ENCODE peak calls at places on chromosomes 6 and 20, in ten cellular contexts. S, Q, H, W, O, D, J, U, B and X are unnamed samples.

GRCh38 chr6:106751501-106752252 is 122.3 kb downstream of the QRSL1 start:
- DNase-seq in S (peak; percentile 95), Q (no peak), H (no peak), W (no peak), O (peak; percentile 93), D (no peak), J (no peak), U (no peak), B (no peak), X (no peak)

GRCh38 chr20:35840403-35840802 is 68.6 kb downstream of the PHF20 start:
- DNase-seq in S (no peak), Q (no peak), H (no peak), W (no peak), O (no peak), D (no peak), J (no peak), U (no peak), B (no peak), X (no peak)

GRCh38 chr20:58665606-58666005 is 14.5 kb downstream of the STX16 start:
- DNase-seq in S (no peak), Q (no peak), H (no peak), W (no peak), O (peak; percentile 96), D (no peak), J (no peak), U (no peak), B (no peak), X (no peak)

GRCh38 chr6:56528412-56528841 is 114.3 kb downstream of the DST start:
- DNase-seq in S (peak; percentile 87), Q (no peak), H (no peak), W (no peak), O (peak; percentile 90), D (no peak), J (no peak), U (no peak), B (no peak), X (peak; percentile 48)

GRCh38 chr20:31606928-31607639 is 2.0 kb downstream of the ID1 start:
- DNase-seq in S (peak; percentile 59), Q (no peak), H (no peak), W (peak; percentile 66), O (peak; percentile 91), D (peak; percentile 59), J (no peak), U (no peak), B (no peak), X (peak; percentile 60)

GRCh38 chr6:15442467-15442866 is 196.6 kb downstream of the JARID2 start:
- DNase-seq in S (no peak), Q (no peak), H (no peak), W (no peak), O (no peak), D (no peak), J (no peak), U (no peak), B (no peak), X (no peak)

GRCh38 chr20:38112249-38112942 is 52.7 kb downstream of the TGM2 start:
- DNase-seq in S (no peak), Q (no peak), H (no peak), W (no peak), O (no peak), D (no peak), J (no peak), U (no peak), B (no peak), X (no peak)

GRCh38 chr6:25193147-25193864 is 85.9 kb upstream of the CARMIL1 start:
- DNase-seq in S (peak; percentile 95), Q (no peak), H (no peak), W (no peak), O (peak; percentile 83), D (peak; percentile 82), J (no peak), U (no peak), B (no peak), X (peak; percentile 96)

GRCh38 chr20:1664911-1665310 is 7.3 kb upstream of the SIRPG start:
- DNase-seq in S (no peak), Q (peak; percentile 47), H (no peak), W (no peak), O (no peak), D (no peak), J (no peak), U (no peak), B (no peak), X (no peak)

GRCh38 chr20:53399592-53400335 is 193.9 kb downstream of the ZNF217 start:
- DNase-seq in S (no peak), Q (no peak), H (no peak), W (no peak), O (no peak), D (no peak), J (no peak), U (peak; percentile 25), B (no peak), X (no peak)

GRCh38 chr20:52800734-52801627 is 171.2 kb upstream of the TSHZ2 start:
- DNase-seq in S (no peak), Q (no peak), H (no peak), W (no peak), O (no peak), D (no peak), J (no peak), U (no peak), B (no peak), X (no peak)

GRCh38 chr6:46505693-46506512 is 14.7 kb upstream of the RCAN2 start:
- DNase-seq in S (no peak), Q (no peak), H (no peak), W (no peak), O (no peak), D (no peak), J (no peak), U (peak; percentile 42), B (no peak), X (no peak)

GRCh38 chr6:132483779-132484679 is 28.9 kb downstream of the STX7 start:
- DNase-seq in S (peak; percentile 77), Q (peak; percentile 29), H (no peak), W (peak; percentile 60), O (peak; percentile 52), D (peak; percentile 67), J (no peak), U (no peak), B (no peak), X (peak; percentile 71)

GRCh38 chr6:170134077-170135040 is 156.5 kb downstream of the DLL1 start:
- DNase-seq in S (no peak), Q (no peak), H (no peak), W (no peak), O (no peak), D (no peak), J (no peak), U (peak; percentile 57), B (peak; percentile 1), X (no peak)

GRCh38 chr6:8672882-8673281 is 237.5 kb upstream of the SLC35B3 start:
- DNase-seq in S (no peak), Q (no peak), H (no peak), W (no peak), O (no peak), D (no peak), J (no peak), U (no peak), B (no peak), X (no peak)

GRCh38 chr20:33908351-33908750 is 85.4 kb upstream of the RALY start:
- DNase-seq in S (no peak), Q (no peak), H (no peak), W (no peak), O (no peak), D (no peak), J (no peak), U (no peak), B (no peak), X (no peak)

GRCh38 chr20:57747889-57748456 is 38.2 kb upstream of the PMEPA1 start:
- DNase-seq in S (no peak), Q (no peak), H (no peak), W (no peak), O (no peak), D (no peak), J (no peak), U (no peak), B (no peak), X (no peak)

GRCh38 chr6:43702522-43703440 is 15.2 kb upstream of the MRPS18A start:
- DNase-seq in S (peak; percentile 93), Q (no peak), H (peak; percentile 77), W (peak; percentile 92), O (peak; percentile 37), D (peak; percentile 91), J (peak; percentile 80), U (peak; percentile 94), B (no peak), X (peak; percentile 91)

GRCh38 chr6:166902211-166902755 is 54.1 kb downstream of the RNASET2 start:
- DNase-seq in S (no peak), Q (no peak), H (no peak), W (no peak), O (no peak), D (no peak), J (no peak), U (no peak), B (no peak), X (no peak)

GRCh38 chr6:85455627-85456026 is 5.7 kb downstream of the NT5E start:
- DNase-seq in S (no peak), Q (no peak), H (no peak), W (no peak), O (no peak), D (no peak), J (no peak), U (no peak), B (no peak), X (no peak)

GRCh38 chr6:90712165-90712564 is 125.3 kb upstream of the MAP3K7 start:
- DNase-seq in S (no peak), Q (no peak), H (no peak), W (no peak), O (no peak), D (no peak), J (no peak), U (no peak), B (no peak), X (no peak)

GRCh38 chr6:21633511-21634109 is 40.1 kb downstream of the SOX4 start:
- DNase-seq in S (peak; percentile 47), Q (no peak), H (no peak), W (no peak), O (no peak), D (no peak), J (no peak), U (no peak), B (no peak), X (peak; percentile 17)

GRCh38 chr6:135759831-135760230 is 91.7 kb upstream of the PDE7B start:
- DNase-seq in S (peak; percentile 65), Q (no peak), H (no peak), W (no peak), O (no peak), D (peak; percentile 19), J (no peak), U (no peak), B (no peak), X (peak; percentile 5)

GRCh38 chr6:147774856-147775255 is 266.4 kb downstream of the SAMD5 start:
- DNase-seq in S (peak; percentile 9), Q (no peak), H (no peak), W (no peak), O (no peak), D (no peak), J (no peak), U (no peak), B (no peak), X (no peak)

GRCh38 chr6:88586371-88587157 is 376.9 kb downstream of the RNGTT start:
- DNase-seq in S (peak; percentile 1), Q (no peak), H (peak; percentile 71), W (no peak), O (no peak), D (no peak), J (no peak), U (no peak), B (no peak), X (no peak)

GRCh38 chr6:76984572-76984971 is 478.7 kb downstream of the HTR1B start:
- DNase-seq in S (peak; percentile 7), Q (no peak), H (no peak), W (no peak), O (no peak), D (no peak), J (no peak), U (no peak), B (no peak), X (peak; percentile 8)